ENCODE peak calls at places on chromosomes 4 and X, in seven cellular contexts. R, H, S, U, C, J and M are unnamed samples.

GRCh38 chr4:151166662-151167061 is 67.2 kb downstream of the RPS3A start:
- DNase-seq in H (no peak), R (no peak), S (no peak), J (no peak), C (no peak), U (no peak), M (no peak)

GRCh38 chrX:154436597-154437397 is at the start of gene GDI1:
- DNase-seq in R (peak), C (no peak), U (peak), S (peak), H (no peak), J (peak), M (peak)

GRCh38 chrX:30906726-30907125 is 17.7 kb upstream of the TAB3 start:
- DNase-seq in U (no peak), J (no peak), H (no peak), S (no peak), R (no peak), C (no peak), M (no peak)

GRCh38 chr4:57100979-57101629 is 9.1 kb downstream of the IGFBP7 start:
- DNase-seq in U (no peak), R (no peak), C (no peak), S (no peak), J (no peak), H (no peak), M (no peak)

GRCh38 chr4:69032847-69033638 is 63.2 kb upstream of the UGT2B7 start:
- DNase-seq in U (no peak), H (no peak), C (no peak), R (no peak), S (no peak), J (peak), M (no peak)

GRCh38 chrX:2708016-2708415 is 16.9 kb downstream of the CD99 start:
- DNase-seq in C (no peak), S (no peak), U (no peak), H (no peak), J (no peak), R (no peak), M (no peak)

GRCh38 chr4:95068818-95069478 is 311.2 kb downstream of the BMPR1B start:
- DNase-seq in S (no peak), J (no peak), U (no peak), C (no peak), H (no peak), R (no peak), M (no peak)

GRCh38 chrX:154988719-154989118 is 33.8 kb downstream of the F8 start:
- DNase-seq in J (peak), C (no peak), H (no peak), U (no peak), R (no peak), S (no peak), M (no peak)

GRCh38 chr4:1365271-1366178 is 18.5 kb downstream of the UVSSA start:
- DNase-seq in U (peak), S (peak), H (no peak), R (peak), C (no peak), J (no peak), M (no peak)

GRCh38 chr4:175622887-175623286 is 189.2 kb downstream of the GPM6A start:
- DNase-seq in C (no peak), H (no peak), S (no peak), U (no peak), J (no peak), R (no peak), M (no peak)

GRCh38 chrX:154021131-154021611 is 1.5 kb upstream of the IRAK1 start:
- DNase-seq in C (no peak), H (no peak), J (no peak), R (no peak), U (no peak), S (no peak), M (peak)

GRCh38 chrX:75648803-75649588 is 126.2 kb upstream of the ZDHHC15 start:
- DNase-seq in R (no peak), U (no peak), H (no peak), J (no peak), S (no peak), C (no peak), M (no peak)

GRCh38 chr4:102438873-102439614 is 62.1 kb upstream of the NFKB1 start:
- DNase-seq in H (no peak), C (no peak), R (peak), S (no peak), U (no peak), J (no peak), M (no peak)

GRCh38 chr4:164529486-164529885 is 224.4 kb upstream of the SMIM31 start:
- DNase-seq in J (no peak), U (no peak), S (no peak), C (no peak), R (no peak), H (no peak), M (no peak)

GRCh38 chr4:152166567-152166966 is 369.3 kb downstream of the FBXW7 start:
- DNase-seq in S (no peak), J (no peak), R (no peak), H (no peak), U (no peak), C (no peak), M (no peak)

GRCh38 chrX:53211391-53211978 is 13.5 kb downstream of the KDM5C start:
- DNase-seq in R (no peak), C (no peak), U (no peak), J (no peak), H (no peak), S (no peak), M (no peak)

GRCh38 chrX:134244043-134244442 is 7.1 kb downstream of the CCDC160 start:
- DNase-seq in C (no peak), S (no peak), U (no peak), R (no peak), H (no peak), J (no peak), M (no peak)

GRCh38 chr4:1209821-1210220 is 37.4 kb upstream of the SPON2 start:
- DNase-seq in R (peak), S (peak), H (no peak), C (no peak), U (peak), J (peak), M (no peak)

GRCh38 chr4:124178449-124179021 is 534.0 kb downstream of the ANKRD50 start:
- DNase-seq in U (no peak), C (no peak), R (no peak), S (no peak), J (no peak), H (no peak), M (no peak)

GRCh38 chr4:112519689-112520597 is 4.0 kb upstream of the NEUROG2 start:
- DNase-seq in U (no peak), R (no peak), J (no peak), C (no peak), S (no peak), H (no peak), M (no peak)

GRCh38 chr4:88162636-88163035 is 4.2 kb upstream of the ABCG2 start:
- DNase-seq in U (no peak), C (no peak), R (no peak), J (no peak), S (no peak), H (no peak), M (no peak)

GRCh38 chr4:88158038-88158359 is 440 bp downstream of the ABCG2 start:
- DNase-seq in H (no peak), J (no peak), U (no peak), R (no peak), C (no peak), S (no peak), M (no peak)

GRCh38 chr4:88158360-88159136 is at the start of gene ABCG2:
- DNase-seq in S (peak), R (peak), H (no peak), C (no peak), J (peak), U (peak), M (no peak)

GRCh38 chr4:88163286-88163685 is 4.8 kb upstream of the ABCG2 start:
- DNase-seq in C (no peak), S (no peak), J (no peak), U (no peak), R (no peak), H (no peak), M (no peak)

DNA sequence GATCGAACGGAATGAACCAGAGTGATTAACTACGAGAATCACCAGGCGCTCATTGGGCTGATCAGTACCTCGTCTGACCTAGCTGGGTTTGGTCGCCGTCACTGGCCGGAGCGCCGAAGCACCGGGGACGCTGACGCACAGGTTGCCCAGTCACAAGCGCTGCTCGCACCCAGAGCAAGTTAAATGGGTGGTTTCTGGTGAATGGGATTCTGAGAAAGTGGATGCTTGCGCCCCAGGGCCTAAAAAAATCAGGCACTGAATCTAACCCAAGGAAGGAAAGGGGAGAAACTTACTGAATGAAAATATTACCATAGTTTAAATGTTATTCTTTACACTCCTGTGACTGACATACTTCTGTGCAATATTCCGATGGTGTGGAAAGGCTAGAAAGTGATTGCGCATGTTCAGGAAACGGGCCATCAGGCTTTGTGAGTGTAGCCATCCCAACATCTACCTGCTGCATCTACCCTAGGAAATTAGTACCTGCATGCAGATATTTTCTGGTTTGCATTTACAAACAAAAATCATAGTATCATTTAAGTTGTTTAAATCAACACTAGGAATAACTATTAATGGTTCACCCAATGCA is 792 bp upstream of the ABCG2 start:
- DNase-seq in H (no peak), R (peak), C (no peak), U (no peak), J (no peak), S (no peak), M (no peak)
- TF ChIP-seq POLR2A in H (no peak), R (no peak), C (no peak), U (no peak), J (no peak), S (no peak), M (no peak)

GRCh38 chrX:12997898-12998687 is 23.2 kb downstream of the TMSB4X start:
- DNase-seq in U (no peak), H (no peak), J (no peak), R (peak), S (no peak), C (no peak), M (no peak)
- TF ChIP-seq POLR2A in U (no peak), H (no peak), J (no peak), R (no peak), S (no peak), C (no peak), M (no peak)

DNA sequence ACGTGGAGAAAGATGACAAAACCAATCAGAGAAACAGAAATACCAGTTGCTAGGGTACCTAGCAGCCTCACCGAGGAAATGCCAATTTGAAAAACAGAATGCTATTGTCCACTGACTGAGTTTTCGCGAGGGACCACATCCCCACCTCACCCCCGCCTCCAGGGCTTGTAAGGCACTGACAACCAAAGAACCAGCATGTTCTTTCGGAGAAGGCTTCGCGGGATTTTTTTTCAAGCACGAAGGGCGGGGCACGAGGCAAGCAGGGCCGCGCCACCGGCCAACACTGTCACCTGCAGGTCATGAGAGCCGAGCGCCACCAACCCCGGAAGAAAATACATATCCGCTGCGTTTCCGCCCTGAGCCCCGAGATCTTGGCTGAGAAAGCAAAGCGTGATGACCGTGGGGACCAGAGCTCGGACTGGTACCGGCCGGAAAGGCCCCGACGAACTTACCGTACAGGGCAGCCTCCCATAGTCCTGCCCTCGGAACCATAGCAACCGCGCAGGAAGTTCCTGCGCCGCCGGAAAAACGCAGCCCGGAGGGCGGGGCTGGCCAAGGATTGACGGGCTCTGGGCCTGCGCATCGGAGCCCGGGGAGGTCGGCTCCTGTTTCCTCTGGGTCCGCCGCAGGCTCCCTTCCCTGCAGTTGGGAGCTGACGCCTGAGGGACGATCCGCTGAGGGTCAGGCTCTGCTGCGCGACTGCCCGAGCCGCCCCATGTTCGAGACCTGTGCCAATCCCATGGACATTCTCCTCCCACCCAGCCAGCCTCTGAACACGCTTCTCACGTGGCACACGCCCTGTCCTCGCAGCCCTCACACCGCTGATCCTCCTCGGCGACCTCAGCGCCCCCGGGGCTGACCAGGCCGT is 59.2 kb upstream of the PAGE5 start:
- DNase-seq in U (peak), S (peak), J (peak), R (peak), C (peak), H (peak), M (peak)
- TF ChIP-seq POLR2A in U (peak), S (no peak), J (peak), R (peak), C (peak), H (no peak), M (peak)

GRCh38 chrX:132165005-132165404 is 37.2 kb upstream of the FRMD7 start:
- DNase-seq in J (no peak), H (no peak), S (no peak), C (no peak), U (no peak), R (no peak), M (no peak)

GRCh38 chrX:132169554-132169953 is 41.7 kb upstream of the FRMD7 start:
- DNase-seq in U (no peak), R (no peak), J (no peak), S (no peak), C (no peak), H (no peak), M (no peak)

GRCh38 chrX:132171478-132171877 is 43.7 kb upstream of the FRMD7 start:
- DNase-seq in S (no peak), U (no peak), R (no peak), J (peak), H (no peak), C (no peak), M (no peak)

GRCh38 chrX:132165651-132166050 is 37.8 kb upstream of the FRMD7 start:
- DNase-seq in H (no peak), J (no peak), S (no peak), U (no peak), C (no peak), R (no peak), M (no peak)
- TF ChIP-seq POLR2A in H (no peak), J (no peak), S (no peak), U (no peak), C (no peak), R (no peak), M (no peak)

GRCh38 chrX:48801281-48802088 is at the start of gene HDAC6:
- DNase-seq in H (peak), J (peak), S (peak), R (peak), C (peak), U (peak), M (peak)
- TF ChIP-seq POLR2A in H (no peak), J (no peak), S (no peak), R (no peak), C (peak), U (no peak), M (peak)

DNA sequence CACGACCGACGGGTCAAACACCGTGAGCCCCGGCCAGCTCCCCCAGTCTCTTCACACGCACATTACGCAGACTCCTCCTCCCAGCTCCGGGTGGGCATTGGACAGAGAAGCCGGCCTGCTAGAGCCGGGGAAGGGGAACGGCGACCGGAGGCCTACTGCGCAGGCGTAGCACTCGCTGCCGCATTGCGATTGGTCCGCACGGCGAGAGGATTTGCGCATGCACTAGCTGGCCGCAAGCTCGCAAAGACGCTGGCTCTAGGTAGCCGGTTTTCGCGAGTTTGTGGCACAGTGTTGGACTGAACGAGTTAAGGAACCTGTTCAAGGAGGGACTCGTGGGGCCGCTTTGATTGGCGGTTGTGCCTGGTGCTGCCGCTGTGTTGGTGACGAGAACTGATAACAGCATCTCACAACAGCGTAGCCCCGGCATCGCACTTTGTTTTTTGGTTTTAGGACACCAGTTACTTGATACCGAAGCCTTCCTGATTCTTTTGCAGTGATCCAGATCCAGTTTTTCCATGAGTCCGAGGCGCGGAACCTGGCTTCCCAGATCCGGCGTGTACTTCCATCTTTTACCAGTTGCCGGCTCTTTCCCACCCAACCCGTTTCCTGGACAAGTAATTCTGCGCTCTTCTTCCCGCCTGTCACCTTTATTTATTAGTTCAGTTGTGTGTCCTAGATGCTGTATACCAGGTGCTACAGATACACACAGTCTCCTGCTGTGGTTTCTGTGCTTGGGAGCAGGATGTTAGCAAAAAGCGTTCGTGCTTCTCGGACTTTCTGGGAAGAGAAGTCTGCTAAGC is at the start of gene AIFM1:
- DNase-seq in U (peak), J (peak), S (peak), H (peak), R (peak), C (peak), M (peak)
- TF ChIP-seq POLR2A in U (peak), J (peak), S (no peak), H (no peak), R (peak), C (peak), M (peak)

GRCh38 chrX:70525733-70526132 is 81.1 kb downstream of the DLG3 start:
- DNase-seq in J (no peak), U (no peak), C (no peak), H (peak), S (no peak), R (peak), M (no peak)

GRCh38 chrX:70527610-70528009 is 83.0 kb downstream of the DLG3 start:
- DNase-seq in U (no peak), H (no peak), S (no peak), J (no peak), R (no peak), C (no peak), M (no peak)

DNA sequence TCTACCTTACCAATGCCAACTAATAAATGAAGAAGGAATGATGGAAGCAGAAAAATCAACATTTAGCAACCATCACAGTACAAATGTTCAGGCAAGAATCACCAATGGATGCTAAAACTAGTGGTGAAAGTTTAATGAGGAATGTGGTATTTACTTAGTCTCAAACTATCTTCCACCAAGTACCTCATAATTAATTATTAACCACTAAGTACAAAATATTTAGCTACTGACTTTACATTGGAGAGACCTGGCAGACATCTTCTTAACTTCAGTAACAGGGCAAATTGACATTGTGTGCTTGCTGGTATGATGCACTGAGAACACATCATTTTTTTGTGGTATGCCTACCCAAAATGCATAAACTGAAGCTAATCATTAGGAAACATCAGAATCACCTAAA is 82.4 kb downstream of the DLG3 start:
- DNase-seq in C (no peak), H (no peak), J (no peak), R (no peak), S (no peak), U (no peak), M (no peak)
- TF ChIP-seq POLR2A in C (no peak), H (no peak), J (no peak), R (no peak), S (no peak), U (no peak), M (no peak)

GRCh38 chr4:73417342-73417741 is 13.3 kb downstream of the ALB start:
- DNase-seq in J (no peak), R (no peak), S (no peak), H (no peak), C (no peak), U (no peak), M (no peak)

GRCh38 chr4:73415807-73416238 is 11.7 kb downstream of the ALB start:
- DNase-seq in C (no peak), R (no peak), J (no peak), U (no peak), H (no peak), S (no peak), M (no peak)

GRCh38 chr4:73416423-73417087 is 12.5 kb downstream of the ALB start:
- DNase-seq in U (no peak), S (no peak), R (no peak), H (no peak), C (no peak), J (no peak), M (no peak)

GRCh38 chr4:73413294-73413755 is 9.2 kb downstream of the ALB start:
- DNase-seq in C (no peak), R (no peak), S (no peak), J (no peak), H (no peak), U (no peak), M (no peak)

GRCh38 chr4:73414936-73415271 is 10.8 kb downstream of the ALB start:
- DNase-seq in S (no peak), U (no peak), C (no peak), J (no peak), R (no peak), H (no peak), M (no peak)
- TF ChIP-seq POLR2A in S (no peak), U (no peak), C (no peak), J (peak), R (no peak), H (no peak), M (no peak)

DNA sequence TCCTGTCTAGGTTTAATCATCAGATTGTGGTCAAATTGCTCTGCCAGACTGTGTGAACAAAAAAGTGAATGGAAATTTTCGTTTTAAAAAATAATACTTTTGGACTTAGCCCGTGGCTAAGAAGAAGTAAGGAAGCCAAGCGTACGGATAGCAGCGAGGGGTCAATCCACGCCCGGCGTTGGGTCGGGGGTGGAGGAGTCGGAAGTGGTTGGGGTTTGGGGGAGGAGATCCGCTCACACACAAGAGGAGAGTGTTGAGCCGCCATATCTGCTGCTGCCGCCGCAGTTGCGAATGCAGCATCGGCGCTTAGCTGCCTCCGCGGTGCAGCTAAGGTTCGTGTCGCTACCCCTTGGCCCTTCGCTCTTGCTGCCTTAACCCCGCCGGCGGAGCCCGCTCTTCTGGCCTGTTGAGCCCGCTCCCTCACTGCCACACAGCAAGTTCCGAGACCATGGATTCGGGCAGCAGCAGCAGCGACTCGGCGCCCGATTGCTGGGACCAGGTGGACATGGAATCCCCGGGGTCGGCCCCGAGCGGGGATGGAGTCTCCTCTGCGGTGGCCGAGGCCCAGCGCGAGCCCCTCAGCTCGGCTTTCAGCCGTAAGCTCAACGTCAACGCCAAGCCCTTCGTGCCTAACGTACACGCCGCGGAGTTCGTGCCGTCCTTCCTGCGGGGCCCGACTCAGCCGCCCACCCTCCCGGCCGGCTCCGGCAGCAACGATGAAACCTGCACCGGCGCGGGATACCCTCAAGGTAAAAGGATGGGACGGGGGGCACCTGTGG is at the start of gene GSPT2:
- DNase-seq in H (peak), U (peak), C (peak), R (peak), S (peak), J (peak), M (peak)
- TF ChIP-seq POLR2A in H (no peak), U (no peak), C (peak), R (no peak), S (no peak), J (peak), M (peak)